ENCODE peak calls at places on chromosomes 7 and 10, in ten cellular contexts. P, D, Q, S, N, U, Y, E, M and L are unnamed samples.

GRCh38 chr10:94314913-94315545 is 47.7 kb downstream of the NOC3L start:
- DNase-seq in Y (no peak), N (no peak), U (no peak), M (no peak), P (no peak), D (no peak), Q (no peak), S (no peak), E (no peak), L (no peak)

GRCh38 chr10:101467286-101467770 is 113.4 kb downstream of the BTRC start:
- DNase-seq in N (no peak), E (peak), S (peak), Q (no peak), P (peak), D (no peak), Y (peak), M (no peak), U (peak), L (no peak)

GRCh38 chr10:47346572-47347302 is 1.4 kb upstream of the RBP3 start:
- DNase-seq in U (peak), S (no peak), N (no peak), P (peak), Q (peak), D (no peak), M (no peak), Y (no peak), E (no peak), L (no peak)

GRCh38 chr10:32379950-32380547 is 33.1 kb upstream of the EPC1 start:
- DNase-seq in M (no peak), D (no peak), Q (no peak), Y (no peak), S (no peak), N (no peak), E (no peak), P (no peak), U (no peak), L (no peak)

GRCh38 chr7:141014091-141014490 is 661 bp downstream of the MRPS33 start:
- DNase-seq in M (no peak), N (no peak), E (no peak), P (no peak), Q (no peak), Y (no peak), D (no peak), U (no peak), S (no peak), L (no peak)

GRCh38 chr10:133355991-133356390 is 1.8 kb downstream of the FUOM start:
- DNase-seq in P (no peak), Y (no peak), U (no peak), D (no peak), S (no peak), M (no peak), E (no peak), N (no peak), Q (no peak), L (no peak)

GRCh38 chr10:28925154-28925663 is 247.9 kb downstream of the BAMBI start:
- DNase-seq in N (peak), S (no peak), U (no peak), P (no peak), Q (peak), E (no peak), Y (no peak), D (no peak), M (no peak), L (no peak)

GRCh38 chr7:110839866-110840265 is 251.1 kb upstream of the LRRN3 start:
- DNase-seq in N (no peak), U (no peak), P (peak), Y (no peak), E (peak), Q (no peak), S (no peak), M (no peak), D (no peak), L (no peak)

GRCh38 chr10:121268363-121268762 is 329.9 kb downstream of the FGFR2 start:
- DNase-seq in M (no peak), D (no peak), S (no peak), Q (no peak), Y (no peak), N (no peak), U (no peak), E (no peak), P (no peak), L (no peak)

GRCh38 chr10:61897671-61898434 is 3.6 kb upstream of the ARID5B start:
- DNase-seq in Q (no peak), U (peak), N (no peak), Y (no peak), M (no peak), D (no peak), E (peak), P (peak), S (peak), L (no peak)

GRCh38 chr7:47480576-47481538 is 101.1 kb downstream of the TNS3 start:
- DNase-seq in U (no peak), N (no peak), M (no peak), P (no peak), D (no peak), Y (no peak), Q (peak), S (no peak), E (no peak), L (no peak)

GRCh38 chr10:100828744-100829102 is 83.3 kb downstream of the PAX2 start:
- DNase-seq in S (peak), U (no peak), Q (no peak), P (no peak), M (no peak), E (no peak), N (no peak), Y (no peak), D (peak), L (no peak)

GRCh38 chr10:106147050-106147449 is 1017.5 kb downstream of the SORCS1 start:
- DNase-seq in D (no peak), Y (no peak), S (no peak), P (no peak), M (no peak), Q (no peak), E (no peak), N (no peak), U (no peak), L (no peak)

GRCh38 chr10:6647811-6648526 is 67.9 kb upstream of the PRKCQ start:
- DNase-seq in N (no peak), P (no peak), D (peak), E (peak), M (peak), Y (peak), Q (no peak), U (peak), S (peak), L (no peak)

GRCh38 chr7:44156453-44157010 is 15.4 kb upstream of the MYL7 start:
- DNase-seq in S (no peak), M (no peak), U (no peak), N (no peak), Q (peak), D (no peak), E (no peak), P (no peak), Y (no peak), L (no peak)

GRCh38 chr10:123991622-123992570 is 100.3 kb upstream of the CPXM2 start:
- DNase-seq in E (no peak), Q (peak), S (no peak), N (no peak), M (no peak), P (no peak), D (no peak), Y (no peak), U (no peak), L (no peak)

GRCh38 chr7:147308539-147308938 is 1191.9 kb downstream of the CNTNAP2 start:
- DNase-seq in N (no peak), E (no peak), U (no peak), P (no peak), D (no peak), Q (no peak), Y (no peak), M (no peak), S (no peak), L (no peak)

GRCh38 chr7:24896031-24896433 is 83.9 kb downstream of the OSBPL3 start:
- DNase-seq in Q (no peak), P (no peak), Y (no peak), M (no peak), S (peak), E (no peak), N (no peak), U (no peak), D (no peak), L (no peak)

GRCh38 chr7:139915864-139916716 is 87.0 kb downstream of the TBXAS1 start:
- DNase-seq in Y (peak), P (no peak), D (peak), M (peak), Q (no peak), N (peak), E (peak), U (peak), S (peak), L (no peak)

GRCh38 chr7:39314869-39315268 is 251.3 kb upstream of the YAE1 start:
- DNase-seq in N (no peak), U (no peak), Y (no peak), Q (no peak), P (no peak), D (no peak), M (no peak), E (no peak), S (no peak), L (no peak)

GRCh38 chr7:15560968-15561367 is 847 bp downstream of the AGMO start:
- DNase-seq in M (no peak), S (no peak), Q (no peak), D (no peak), E (no peak), U (no peak), P (no peak), N (no peak), Y (no peak), L (no peak)

GRCh38 chr10:101027281-101027680 is 3.6 kb downstream of the PDZD7 start:
- DNase-seq in M (no peak), Y (no peak), S (no peak), D (no peak), Q (no peak), N (no peak), U (no peak), E (no peak), P (no peak), L (no peak)

GRCh38 chr10:8365935-8366911 is 311.7 kb downstream of the GATA3 start:
- DNase-seq in E (peak), M (no peak), U (peak), S (peak), N (no peak), P (no peak), D (no peak), Y (peak), Q (no peak), L (peak)

GRCh38 chr7:36303202-36304098 is 86.2 kb upstream of the ANLN start:
- DNase-seq in E (peak), Q (peak), P (peak), N (peak), D (no peak), S (no peak), M (no peak), Y (no peak), U (peak), L (no peak)

GRCh38 chr10:125781374-125781773 is 5.8 kb upstream of the MMP21 start:
- DNase-seq in U (no peak), M (no peak), Y (no peak), S (no peak), E (no peak), Q (no peak), N (no peak), D (no peak), P (no peak), L (no peak)

GRCh38 chr10:90204956-90205695 is 503.7 kb downstream of the KIF20B start:
- DNase-seq in U (peak), N (no peak), Q (no peak), D (no peak), M (no peak), E (no peak), Y (no peak), P (no peak), S (no peak), L (no peak)

GRCh38 chr10:13587367-13587766 is 602 bp downstream of the PRPF18 start:
- DNase-seq in U (no peak), Q (no peak), P (no peak), Y (no peak), S (peak), N (no peak), D (no peak), E (no peak), M (no peak), L (no peak)

GRCh38 chr7:44846816-44847508 is 925 bp downstream of the H2AZ2 start:
- DNase-seq in S (no peak), P (no peak), M (no peak), E (no peak), D (no peak), Y (no peak), U (no peak), N (no peak), Q (no peak), L (no peak)

GRCh38 chr10:61257956-61258496 is 195.2 kb downstream of the TMEM26 start:
- DNase-seq in Y (no peak), P (no peak), D (no peak), S (no peak), M (no peak), U (no peak), E (no peak), Q (no peak), N (no peak), L (no peak)

GRCh38 chr7:152704796-152705384 is 28.9 kb upstream of the XRCC2 start:
- DNase-seq in N (no peak), S (no peak), Y (no peak), D (no peak), U (no peak), M (no peak), Q (no peak), P (no peak), E (peak), L (no peak)

GRCh38 chr10:70584941-70585544 is 17.5 kb downstream of the PRF1 start:
- DNase-seq in E (no peak), D (no peak), U (no peak), Y (no peak), P (peak), M (no peak), N (no peak), Q (no peak), S (no peak), L (peak)

GRCh38 chr10:97131702-97132101 is 54.1 kb downstream of the SLIT1 start:
- DNase-seq in S (no peak), E (no peak), Q (peak), D (no peak), P (no peak), N (peak), M (no peak), Y (no peak), U (no peak), L (no peak)

GRCh38 chr7:17298840-17299476 is 506 bp downstream of the AHR start:
- DNase-seq in P (peak), Q (peak), D (peak), Y (peak), M (peak), S (peak), N (peak), U (no peak), E (peak), L (peak)

GRCh38 chr10:63522129-63522687 is 1.0 kb downstream of the REEP3 start:
- DNase-seq in Y (no peak), S (no peak), N (no peak), M (no peak), Q (no peak), U (peak), D (no peak), P (peak), E (peak), L (no peak)